ENCODE peak calls at places on chromosome 19, in eight cellular contexts. Q is cardiac muscle cell, S is A673, X is HL-60, V is right lobe of liver, T is ovary, W is GM06990, I is tibial nerve. P is an unnamed sample.

GRCh38 chr19:5309438-5310204 is 31.0 kb downstream of the PTPRS start:
- DNase-seq in I (no peak), T (peak; percentile 61), X (no peak), Q (peak; percentile 26), W (no peak), V (no peak), S (no peak), P (no peak)

GRCh38 chr19:5299137-5299536 is 41.5 kb downstream of the PTPRS start:
- DNase-seq in I (no peak), X (no peak), T (no peak), Q (no peak), W (no peak), S (no peak), V (no peak), P (no peak)

GRCh38 chr19:8835877-8836276 is 3.7 kb downstream of the MBD3L1 start:
- DNase-seq in W (no peak), S (no peak), X (no peak), T (no peak), Q (no peak), I (no peak), V (no peak), P (no peak)

GRCh38 chr19:305240-306150 is 14.3 kb upstream of the PLPP2 start:
- DNase-seq in W (no peak), X (no peak), S (no peak), V (no peak), I (no peak), T (no peak), Q (no peak), P (no peak)

GRCh38 chr19:7292950-7293794 is 1.0 kb downstream of the INSR start:
- DNase-seq in S (no peak), W (peak; percentile 44), Q (peak; percentile 5), V (peak; percentile 85), I (no peak), T (peak; percentile 70), X (peak; percentile 38), P (peak; percentile 71)

GRCh38 chr19:3129112-3129511 is 6.7 kb upstream of the GNA15 start:
- DNase-seq in V (no peak), T (no peak), I (peak; percentile 54), S (peak; percentile 56), W (peak; percentile 4), X (peak; percentile 32), Q (peak; percentile 76), P (no peak)

GRCh38 chr19:6038634-6039405 is 60.9 kb upstream of the RANBP3 start:
- DNase-seq in V (no peak), W (peak; percentile 66), S (no peak), T (no peak), I (no peak), X (no peak), Q (no peak), P (no peak)

GRCh38 chr19:16885166-16885565 is 3.6 kb upstream of the F2RL3 start:
- DNase-seq in Q (peak; percentile 42), W (no peak), T (no peak), I (no peak), S (no peak), V (no peak), X (no peak), P (no peak)

GRCh38 chr19:18972301-18972831 is 31.3 kb upstream of the HOMER3 start:
- DNase-seq in X (peak; percentile 82), T (no peak), W (no peak), S (peak; percentile 28), V (no peak), I (no peak), Q (peak; percentile 77), P (no peak)

GRCh38 chr19:35352448-35353304 is 5.0 kb downstream of the FFAR1 start:
- DNase-seq in S (peak; percentile 82), I (peak; percentile 23), W (peak; percentile 59), X (peak; percentile 72), T (peak; percentile 69), Q (peak; percentile 88), V (peak; percentile 75), P (no peak)
- TF ChIP-seq CTCF in S (peak; percentile 83), I (peak; percentile 67), W (peak; percentile 77), X (peak; percentile 74), T (peak; percentile 75), Q (peak; percentile 80), V (peak; percentile 75), P (peak; percentile 53)

DNA sequence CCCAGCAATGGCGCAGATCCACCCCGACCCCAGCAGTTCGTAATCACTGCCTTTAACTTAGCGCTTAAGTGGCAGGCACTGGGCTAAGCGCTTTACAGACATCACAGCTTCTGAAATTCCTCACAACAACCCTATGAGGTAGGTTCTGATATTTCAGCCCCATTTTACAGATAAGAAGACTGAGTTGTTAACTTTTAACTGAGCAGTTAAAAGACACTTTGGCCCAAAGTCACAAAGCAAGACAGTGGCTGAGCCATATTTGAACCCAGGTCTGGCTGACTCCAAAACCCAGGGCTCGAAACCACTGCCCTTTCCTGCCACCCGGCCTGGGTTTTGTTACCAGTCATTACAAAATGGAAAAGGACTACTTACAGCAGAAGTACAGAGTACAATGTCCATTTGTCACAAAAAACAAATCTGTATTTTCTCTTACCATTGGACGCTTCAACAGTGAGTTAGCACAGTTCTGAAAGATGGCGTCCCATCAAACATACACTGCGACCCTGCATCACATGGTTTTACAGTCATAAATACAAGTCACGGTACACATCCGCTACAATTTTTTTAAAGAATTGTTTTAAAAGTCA is 8.5 kb downstream of the HNRNPL start:
- DNase-seq in I (no peak), X (no peak), T (no peak), Q (no peak), S (no peak), W (no peak), V (no peak), P (no peak)
- H3K4me3 ChIP-seq in I (no peak overlapping the region), X (no peak overlapping the region), T (no peak overlapping the region), Q (no peak overlapping the region), S (no peak overlapping the region), W (no peak overlapping the region), V (no peak overlapping the region), P (no peak overlapping the region)

DNA sequence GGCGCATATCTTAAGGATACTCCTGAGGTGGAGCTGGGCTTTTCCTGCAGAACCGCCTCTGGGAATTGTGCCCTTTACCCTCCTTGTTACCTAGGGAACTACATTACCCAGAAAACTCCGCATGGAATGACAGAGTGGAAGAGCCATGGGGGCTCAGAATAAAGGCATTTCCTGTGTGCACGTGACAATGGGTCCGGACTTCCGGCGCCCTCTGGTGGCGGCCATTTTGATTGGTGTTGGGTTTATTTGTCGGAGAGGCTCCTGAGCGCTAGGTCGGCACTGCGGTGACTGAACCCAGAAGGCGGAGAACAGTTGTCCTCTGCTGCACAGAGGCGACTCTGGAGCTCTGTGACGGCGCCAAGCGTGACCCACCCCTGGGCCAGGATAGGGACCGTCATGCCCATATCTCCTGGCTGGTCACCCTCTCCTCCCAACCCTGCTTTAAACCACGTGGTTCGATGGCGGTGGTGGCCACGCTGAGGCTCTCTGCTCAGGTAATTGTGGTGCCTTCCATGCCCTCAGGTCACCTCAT is at the start of gene ZNF587B:
- DNase-seq in T (peak; percentile 74), I (peak; percentile 35), X (no peak), Q (peak; percentile 92), W (peak; percentile 18), V (peak; percentile 72), S (peak; percentile 71), P (peak; percentile 72)
- H3K27me3 ChIP-seq in T (no peaks in the 10 kb centered on the region), I (no peaks in the 10 kb centered on the region), X (no peaks in the 10 kb centered on the region), Q (no peaks in the 10 kb centered on the region), W (no peaks in the 10 kb centered on the region), V (no peaks in the 10 kb centered on the region), S (no peaks in the 10 kb centered on the region), P (no peaks in the 10 kb centered on the region)

GRCh38 chr19:44228318-44228717 is 16.0 kb downstream of the ZNF227 start:
- DNase-seq in X (no peak), Q (no peak), S (no peak), I (no peak), W (no peak), V (no peak), T (no peak), P (no peak)
- TF ChIP-seq CTCF in X (no peak), Q (no peak), S (no peak), I (no peak), W (no peak), V (no peak), T (no peak), P (no peak)

GRCh38 chr19:42132851-42133528 is 744 bp upstream of the POU2F2 start:
- DNase-seq in W (peak; percentile 89), S (peak; percentile 65), X (peak; percentile 49), V (peak; percentile 74), I (peak; percentile 51), Q (peak; percentile 44), T (peak; percentile 59), P (no peak)
- H3K4me3 ChIP-seq in W (peak overlapping the region; percentile 68), S (peak overlapping the region; percentile 27), X (peak overlapping the region; percentile 35), V (no peak overlapping the region), I (peak overlapping the region; percentile 42), Q (no peak overlapping the region), T (no peak overlapping the region), P (peak overlapping the region; percentile 51)

GRCh38 chr19:55442372-55443044 is 592 bp downstream of the SHISA7 start:
- DNase-seq in I (no peak), W (no peak), S (no peak), V (no peak), Q (no peak), T (no peak), X (peak; percentile 30), P (no peak)

GRCh38 chr19:55441319-55441691 is 1.8 kb downstream of the SHISA7 start:
- DNase-seq in Q (no peak), X (peak; percentile 70), V (no peak), T (no peak), I (no peak), S (no peak), W (no peak), P (no peak)

GRCh38 chr19:55441692-55442321 is 1.3 kb downstream of the SHISA7 start:
- DNase-seq in S (no peak), V (no peak), T (no peak), I (no peak), W (no peak), X (no peak), Q (no peak), P (no peak)

GRCh38 chr19:55439052-55439451 is 4.0 kb downstream of the SHISA7 start:
- DNase-seq in X (no peak), T (no peak), I (no peak), V (no peak), S (no peak), W (no peak), Q (no peak), P (no peak)

DNA sequence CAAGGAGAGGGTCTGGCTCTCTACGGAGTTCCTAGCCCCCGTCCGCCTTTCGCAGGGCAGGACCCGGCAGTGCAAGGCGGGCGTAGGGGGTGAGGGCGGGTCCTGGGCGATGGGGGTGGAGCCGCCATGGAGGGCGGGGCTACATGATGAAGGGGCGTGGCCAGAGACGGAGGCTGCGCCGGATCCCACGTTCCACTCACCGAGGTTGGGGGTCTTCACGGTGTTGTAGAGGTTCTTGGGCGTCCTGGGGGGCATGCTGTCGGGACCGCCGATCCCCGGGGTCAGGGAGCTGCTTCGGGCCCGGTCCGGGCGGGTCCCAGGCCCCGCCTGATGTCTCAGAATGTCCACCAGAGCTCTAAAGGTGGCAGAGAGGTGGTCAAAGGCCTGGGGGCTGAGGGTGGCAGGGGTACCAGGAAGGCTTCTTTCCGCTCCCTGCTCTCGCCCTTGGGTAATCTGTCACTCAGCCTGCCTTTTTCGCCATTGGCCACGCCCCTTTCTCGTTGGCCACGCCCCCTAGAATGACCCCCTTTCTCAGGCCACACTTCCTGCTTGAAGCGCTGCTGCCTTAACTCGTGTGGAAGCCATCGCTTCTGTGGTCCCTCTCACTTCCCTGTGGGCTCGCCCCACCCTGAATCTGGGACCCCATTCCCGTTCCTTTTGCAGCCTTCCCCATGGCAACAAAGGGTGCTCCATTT is 2.5 kb downstream of the SHISA7 start:
- DNase-seq in Q (no peak), W (no peak), I (no peak), X (no peak), V (no peak), S (no peak), T (no peak), P (no peak)
- H3K27me3 ChIP-seq in Q (peaks cover 77% of the 10 kb centered on the region), W (peaks cover 3% of the 10 kb centered on the region), I (no peaks in the 10 kb centered on the region), X (peaks cover 34% of the 10 kb centered on the region), V (no peaks in the 10 kb centered on the region), S (peaks cover 45% of the 10 kb centered on the region), T (no peaks in the 10 kb centered on the region), P (peaks cover 19% of the 10 kb centered on the region)

P was measured in ascending aorta.